ENCODE peak calls at places on chromosome 1, in four cellular contexts. One of them, this sample, is unnamed.

GRCh38 chr1:160309183-160309535 is 24.2 kb upstream of the PEX19 start:
- DNase-seq in HepG2: no peak
- DNase-seq in H1: no peak
- DNase-seq in GM12878: no peak
- DNase-seq in this sample: no peak

GRCh38 chr1:47409311-47410085 is 6.6 kb upstream of the FOXE3 start:
- DNase-seq in HepG2: no peak
- DNase-seq in H1: no peak
- DNase-seq in GM12878: no peak
- DNase-seq in this sample: no peak

GRCh38 chr1:227390525-227390924 is 72.2 kb upstream of the CDC42BPA start:
- DNase-seq in HepG2: no peak
- DNase-seq in H1: no peak
- DNase-seq in GM12878: no peak
- DNase-seq in this sample: no peak

GRCh38 chr1:158803681-158804080 is 22.7 kb upstream of the OR6N2 start:
- DNase-seq in HepG2: no peak
- DNase-seq in H1: no peak
- DNase-seq in GM12878: no peak
- DNase-seq in this sample: no peak

GRCh38 chr1:91844862-91845528 is 41.0 kb downstream of the TGFBR3 start:
- DNase-seq in HepG2: peak; percentile 87
- DNase-seq in H1: no peak
- DNase-seq in GM12878: no peak
- DNase-seq in this sample: no peak

GRCh38 chr1:219385786-219386427 is 212.2 kb downstream of the LYPLAL1 start:
- DNase-seq in HepG2: peak; percentile 69
- DNase-seq in H1: peak; percentile 64
- DNase-seq in GM12878: peak; percentile 5
- DNase-seq in this sample: peak; percentile 36

GRCh38 chr1:84300991-84301758 is at the start of gene SAMD13:
- DNase-seq in HepG2: no peak
- DNase-seq in H1: no peak
- DNase-seq in GM12878: peak; percentile 37
- DNase-seq in this sample: no peak

GRCh38 chr1:41599912-41600311 is 115.4 kb upstream of the EDN2 start:
- DNase-seq in HepG2: no peak
- DNase-seq in H1: no peak
- DNase-seq in GM12878: no peak
- DNase-seq in this sample: no peak

GRCh38 chr1:113205980-113206766 is 133.2 kb downstream of the LRIG2 start:
- DNase-seq in HepG2: no peak
- DNase-seq in H1: no peak
- DNase-seq in GM12878: no peak
- DNase-seq in this sample: no peak

GRCh38 chr1:160211010-160211790 is 6.0 kb downstream of the PEA15 start:
- DNase-seq in HepG2: no peak
- DNase-seq in H1: no peak
- DNase-seq in GM12878: no peak
- DNase-seq in this sample: no peak

GRCh38 chr1:38173157-38173831 is 126.7 kb upstream of the POU3F1 start:
- DNase-seq in HepG2: no peak
- DNase-seq in H1: no peak
- DNase-seq in GM12878: peak; percentile 86
- DNase-seq in this sample: no peak

GRCh38 chr1:232553050-232553754 is 76.7 kb downstream of the SIPA1L2 start:
- DNase-seq in HepG2: no peak
- DNase-seq in H1: no peak
- DNase-seq in GM12878: no peak
- DNase-seq in this sample: no peak

GRCh38 chr1:212878418-212878817 is 20.3 kb downstream of the FLVCR1 start:
- DNase-seq in HepG2: no peak
- DNase-seq in H1: no peak
- DNase-seq in GM12878: no peak
- DNase-seq in this sample: no peak

GRCh38 chr1:109615879-109616278 is 3.5 kb downstream of the GNAT2 start:
- DNase-seq in HepG2: no peak
- DNase-seq in H1: no peak
- DNase-seq in GM12878: no peak
- DNase-seq in this sample: no peak

GRCh38 chr1:50405814-50406213 is 17.4 kb downstream of the DMRTA2 start:
- DNase-seq in HepG2: no peak
- DNase-seq in H1: no peak
- DNase-seq in GM12878: no peak
- DNase-seq in this sample: no peak

GRCh38 chr1:203478986-203479385 is 3.4 kb downstream of the PRELP start:
- DNase-seq in HepG2: no peak
- DNase-seq in H1: no peak
- DNase-seq in GM12878: no peak
- DNase-seq in this sample: no peak

GRCh38 chr1:25620211-25620610 is 3.6 kb downstream of the MAN1C1 start:
- DNase-seq in HepG2: no peak
- DNase-seq in H1: peak; percentile 31
- DNase-seq in GM12878: no peak
- DNase-seq in this sample: no peak

GRCh38 chr1:25618433-25618808 is 1.8 kb downstream of the MAN1C1 start:
- DNase-seq in HepG2: no peak
- DNase-seq in H1: no peak
- DNase-seq in GM12878: no peak
- DNase-seq in this sample: no peak

GRCh38 chr1:25617626-25618432 is 1.2 kb downstream of the MAN1C1 start:
- DNase-seq in HepG2: no peak
- DNase-seq in H1: peak; percentile 75
- DNase-seq in GM12878: no peak
- DNase-seq in this sample: no peak

GRCh38 chr1:25620701-25621350 is 4.2 kb downstream of the MAN1C1 start:
- DNase-seq in HepG2: no peak
- DNase-seq in H1: peak; percentile 8
- DNase-seq in GM12878: no peak
- DNase-seq in this sample: no peak

DNA sequence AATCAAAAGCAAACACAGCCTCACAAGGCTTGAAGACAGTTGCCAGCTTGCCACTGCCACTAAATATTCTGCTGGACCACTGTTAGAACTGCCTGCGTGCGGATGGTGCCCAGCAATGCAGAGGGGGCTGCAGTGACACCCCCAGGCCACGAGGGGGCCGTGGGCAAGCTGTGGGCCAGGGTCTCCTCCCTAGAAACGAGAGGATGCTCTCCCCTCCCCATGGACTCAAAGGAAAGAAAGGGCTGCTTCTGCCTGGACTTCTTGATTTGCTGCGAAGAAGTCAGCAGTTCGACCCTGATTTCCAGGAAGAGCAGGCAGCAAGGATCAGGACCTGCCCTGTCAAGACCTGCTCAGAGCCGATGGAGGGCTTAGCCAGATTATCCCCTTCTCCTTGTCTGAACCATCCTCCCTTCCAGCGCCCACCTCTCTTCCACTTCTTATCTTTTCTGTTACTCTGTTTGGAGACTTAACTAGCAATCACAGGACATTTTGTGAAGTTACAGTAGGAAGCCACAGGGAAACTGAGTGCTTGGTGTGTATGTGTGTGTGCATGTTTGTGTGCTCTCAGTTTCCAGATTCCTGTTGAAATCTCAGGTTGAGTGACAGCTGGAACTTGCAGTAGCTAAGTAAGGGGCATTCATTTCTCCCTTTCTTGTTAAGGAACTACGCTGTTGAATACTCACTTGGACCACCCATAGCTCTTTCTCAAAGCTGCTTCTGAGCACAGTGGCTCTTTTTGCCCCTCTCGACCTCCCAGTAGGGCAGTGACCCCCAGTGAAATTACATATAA is 2.7 kb downstream of the MAN1C1 start:
- DNase-seq in HepG2: no peak
- DNase-seq in H1: peak; percentile 87
- DNase-seq in GM12878: no peak
- DNase-seq in this sample: peak; percentile 75
- H3K4me1 ChIP-seq in HepG2: peaks cover 11% of the 10 kb centered on the region
- H3K4me1 ChIP-seq in H1: peaks cover 6% of the 10 kb centered on the region
- H3K4me1 ChIP-seq in GM12878: peaks cover 42% of the 10 kb centered on the region
- H3K4me1 ChIP-seq in this sample: peaks cover 11% of the 10 kb centered on the region

DNA sequence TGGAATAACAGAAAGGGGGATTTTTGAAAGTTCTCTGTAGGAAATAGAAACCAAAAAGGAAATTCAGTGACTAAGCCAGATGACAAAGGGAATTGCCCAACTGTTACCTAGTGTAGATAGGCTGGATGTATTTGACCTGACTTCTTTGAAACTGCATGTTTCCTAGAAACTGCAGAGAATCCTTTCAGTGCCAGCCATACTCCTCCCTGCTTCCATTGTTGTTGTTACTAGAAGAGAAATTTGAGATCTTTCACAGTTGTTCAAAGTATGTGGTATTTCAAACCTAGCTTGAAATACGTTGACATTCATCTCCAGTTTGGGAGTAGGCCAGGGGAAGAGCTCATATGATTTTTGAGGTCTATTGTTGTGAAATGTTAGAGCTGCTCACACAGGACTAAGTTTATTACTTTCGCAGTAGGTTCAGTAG is 1.8 kb upstream of the GBP5 start:
- DNase-seq in HepG2: no peak
- DNase-seq in H1: no peak
- DNase-seq in GM12878: no peak
- DNase-seq in this sample: no peak
- TF ChIP-seq YY1 in HepG2: no peak
- TF ChIP-seq YY1 in H1: no peak
- TF ChIP-seq YY1 in GM12878: no peak
- TF ChIP-seq YY1 in this sample: no peak

DNA sequence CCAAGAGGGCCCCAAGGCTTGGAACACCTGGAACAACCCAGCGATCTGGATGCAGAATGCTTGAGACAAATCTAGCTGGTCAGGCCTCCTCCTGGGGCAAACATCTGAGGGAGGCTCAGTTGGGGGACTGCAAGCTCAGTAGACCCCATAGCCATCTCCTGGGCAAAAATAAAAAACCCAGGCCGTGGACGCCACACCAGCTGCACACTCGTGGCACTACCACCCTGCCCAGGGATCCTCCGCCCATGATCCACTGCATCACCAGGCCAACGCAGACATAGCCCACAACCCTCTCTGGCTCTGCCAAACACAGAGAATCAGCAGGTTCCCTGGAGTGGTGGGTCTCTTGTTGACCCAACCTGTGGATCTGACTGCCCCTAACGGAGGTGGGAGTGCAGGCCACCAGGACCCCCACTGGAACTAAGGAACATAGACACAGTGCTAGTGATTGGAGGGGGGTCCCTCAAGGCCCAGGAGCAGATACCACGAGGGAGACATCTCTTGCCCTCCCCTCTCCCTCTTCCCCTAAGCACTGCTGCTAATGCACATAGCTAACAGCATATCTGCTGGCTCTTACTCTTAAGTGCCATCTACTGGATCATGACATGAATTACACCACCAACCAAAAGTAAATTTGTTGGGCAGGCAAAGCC is 147.2 kb downstream of the CHD1L start:
- DNase-seq in HepG2: peak; percentile 46
- DNase-seq in H1: peak; percentile 62
- DNase-seq in GM12878: no peak
- DNase-seq in this sample: peak; percentile 62
- TF ChIP-seq SUZ12 in HepG2: no peak
- TF ChIP-seq SUZ12 in H1: no peak
- TF ChIP-seq SUZ12 in GM12878: no peak
- TF ChIP-seq SUZ12 in this sample: no peak

DNA sequence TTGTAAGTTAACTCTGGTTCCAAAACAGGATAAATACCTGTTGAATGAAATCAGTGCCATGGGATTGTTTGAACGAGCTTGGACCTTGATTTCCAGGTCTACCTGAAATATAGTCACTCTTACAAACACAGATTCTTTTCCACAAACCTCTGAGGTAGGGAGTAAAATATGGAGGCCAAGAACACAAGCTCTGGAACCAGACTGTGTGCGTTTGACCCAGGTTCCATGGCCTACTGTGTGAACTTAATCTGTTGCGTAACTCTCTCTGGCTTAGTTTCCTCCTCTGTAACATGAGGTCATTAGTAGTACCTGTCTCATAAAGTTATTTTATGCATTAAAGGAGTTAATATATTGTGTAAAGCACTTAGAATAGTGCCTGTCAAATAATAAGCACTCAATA is 25.1 kb downstream of the DENND2D start:
- DNase-seq in HepG2: no peak
- DNase-seq in H1: no peak
- DNase-seq in GM12878: no peak
- DNase-seq in this sample: no peak
- H3K4me1 ChIP-seq in HepG2: no peaks in the 10 kb centered on the region
- H3K4me1 ChIP-seq in H1: no peaks in the 10 kb centered on the region
- H3K4me1 ChIP-seq in GM12878: peaks cover 14% of the 10 kb centered on the region
- H3K4me1 ChIP-seq in this sample: no peaks in the 10 kb centered on the region

This sample was measured in NT2/D1.